ENCODE peak calls at places on chromosomes 6 and 20, in ten cellular contexts. Y is breast epithelium, P is tibial nerve, T is heart left ventricle, H is sigmoid colon, S is GM12892, D is ovary, E is upper lobe of left lung, U is adrenal gland, Q is NB4. I is an unnamed sample.
A peak's percentile ranks its signal among the peaks of the same experiment; 100 is the strongest.

GRCh38 chr6:157223486-157223885 is 99.8 kb downstream of the TMEM242 start:
- DNase-seq in Y (peak; percentile 31), P (no peak), T (no peak), H (no peak), S (no peak), D (no peak), E (no peak), U (no peak), Q (peak; percentile 74), I (no peak)

GRCh38 chr6:158771399-158772158 is 47.6 kb downstream of the EZR start:
- DNase-seq in Y (no peak), P (no peak), T (no peak), H (no peak), S (no peak), D (no peak), E (no peak), U (no peak), Q (no peak), I (no peak)

GRCh38 chr20:8492182-8492581 is 360.1 kb downstream of the PLCB1 start:
- DNase-seq in Y (no peak), P (no peak), T (no peak), H (no peak), S (no peak), D (no peak), E (no peak), U (no peak), Q (no peak), I (no peak)

GRCh38 chr20:1848378-1848777 is 46.8 kb upstream of the SIRPA start:
- DNase-seq in Y (no peak), P (no peak), T (no peak), H (no peak), S (no peak), D (no peak), E (no peak), U (no peak), Q (no peak), I (no peak)

GRCh38 chr20:504632-505075 is 38.9 kb downstream of the CSNK2A1 start:
- DNase-seq in Y (no peak), P (no peak), T (no peak), H (no peak), S (no peak), D (no peak), E (no peak), U (no peak), Q (no peak), I (no peak)

GRCh38 chr6:17484201-17484606 is 90.8 kb downstream of the CAP2 start:
- DNase-seq in Y (no peak), P (no peak), T (peak; percentile 41), H (no peak), S (no peak), D (no peak), E (no peak), U (no peak), Q (no peak), I (no peak)

GRCh38 chr20:24742989-24743388 is 206.1 kb upstream of the CST7 start:
- DNase-seq in Y (no peak), P (no peak), T (no peak), H (no peak), S (no peak), D (no peak), E (no peak), U (no peak), Q (no peak), I (no peak)

GRCh38 chr20:9507544-9508239 is 6.7 kb upstream of the LAMP5 start:
- DNase-seq in Y (no peak), P (no peak), T (no peak), H (no peak), S (no peak), D (no peak), E (no peak), U (no peak), Q (no peak), I (no peak)

GRCh38 chr6:53752856-53753255 is 41.9 kb upstream of the LRRC1 start:
- DNase-seq in Y (no peak), P (no peak), T (no peak), H (no peak), S (no peak), D (no peak), E (no peak), U (no peak), Q (no peak), I (no peak)

GRCh38 chr6:105273589-105273988 is 93.8 kb upstream of the POPDC3 start:
- DNase-seq in Y (no peak), P (no peak), T (no peak), H (no peak), S (no peak), D (no peak), E (no peak), U (no peak), Q (no peak), I (no peak)

DNA sequence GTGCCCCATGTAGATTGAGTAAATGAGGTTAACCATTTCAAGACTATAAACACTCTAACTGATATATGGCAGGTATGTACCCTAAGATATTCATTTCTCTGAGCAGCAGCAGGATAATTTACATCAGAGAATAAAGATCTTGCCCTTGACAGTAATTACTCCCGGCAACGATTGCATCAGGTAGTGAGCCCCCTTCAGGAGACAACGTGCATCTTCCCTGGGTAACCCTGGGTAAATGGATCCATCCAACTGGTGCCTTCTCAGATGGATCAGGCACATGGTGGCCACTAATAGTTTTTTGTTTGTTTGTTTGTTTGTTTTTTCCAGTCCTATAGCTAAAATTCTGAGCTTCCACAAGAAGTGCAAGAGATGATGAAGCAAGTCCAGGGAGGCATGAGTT is 469.4 kb upstream of the SLC35B3 start:
- DNase-seq in Y (no peak), P (no peak), T (no peak), H (no peak), S (no peak), D (no peak), E (no peak), U (no peak), Q (peak; percentile 42), I (no peak)
- TF ChIP-seq POLR2A in Y (no peak), P (no peak), T (no peak), H (no peak), S (no peak), D (no peak), E (no peak), U (no peak), Q (no peak), I (no peak)

GRCh38 chr6:114421219-114421618 is 78.4 kb upstream of the HS3ST5 start:
- DNase-seq in Y (no peak), P (no peak), T (no peak), H (no peak), S (no peak), D (no peak), E (no peak), U (no peak), Q (no peak), I (no peak)
- TF ChIP-seq POLR2A in Y (no peak), P (no peak), T (no peak), H (no peak), S (no peak), D (no peak), E (no peak), U (no peak), Q (no peak), I (no peak)

DNA sequence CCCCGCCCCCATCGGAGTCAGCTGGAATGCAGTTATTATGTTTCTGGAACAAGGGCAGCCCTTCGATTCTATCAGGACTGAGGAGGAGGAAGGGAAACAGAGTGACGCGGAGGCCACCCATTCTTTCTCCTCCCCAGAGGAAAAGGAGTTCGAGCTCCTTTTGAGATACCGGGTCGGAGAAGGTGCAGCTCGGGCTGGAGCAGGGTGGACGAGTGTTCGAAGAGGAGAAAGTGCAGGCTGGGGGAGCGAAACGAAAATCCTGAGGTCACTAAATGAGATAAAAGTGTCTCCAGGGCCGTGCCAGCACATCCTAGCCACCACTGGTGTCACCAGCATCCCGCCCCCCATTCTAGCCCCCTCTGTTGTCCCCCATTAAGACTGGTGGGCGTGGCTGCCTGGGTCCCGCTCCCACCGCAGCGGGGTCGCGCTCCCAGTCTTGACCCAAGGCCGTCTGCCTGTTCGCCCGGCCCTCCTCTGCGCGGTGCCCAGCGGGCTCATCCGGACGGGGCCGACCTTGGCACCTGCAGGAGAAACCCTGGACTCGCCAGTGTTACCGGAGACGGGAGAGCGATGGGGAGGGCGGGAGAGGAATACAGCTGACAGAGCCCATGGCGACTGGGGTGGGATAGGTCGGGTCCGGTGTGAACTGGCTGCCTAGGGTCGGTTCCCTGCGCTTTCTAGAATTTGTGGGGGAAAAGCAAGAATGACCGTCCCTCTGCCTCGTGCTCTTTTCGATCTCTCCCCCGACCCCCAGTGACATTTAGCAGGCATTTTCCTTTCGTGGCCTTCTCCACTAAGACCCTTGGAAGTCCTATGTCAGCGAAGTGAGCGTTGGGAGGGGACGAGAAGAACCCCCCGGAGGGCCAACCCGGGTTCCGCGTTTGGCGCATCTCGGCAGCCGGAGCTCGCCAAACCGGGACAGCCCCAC is 16.2 kb downstream of the FOXA2 start:
- DNase-seq in Y (no peak), P (no peak), T (no peak), H (no peak), S (no peak), D (no peak), E (peak; percentile 57), U (no peak), Q (no peak), I (no peak)
- TF ChIP-seq POLR2A in Y (no peak), P (no peak), T (no peak), H (no peak), S (no peak), D (no peak), E (no peak), U (no peak), Q (no peak), I (no peak)

GRCh38 chr20:46903256-46903655 is 8.6 kb downstream of the EYA2 start:
- DNase-seq in Y (no peak), P (no peak), T (no peak), H (no peak), S (no peak), D (no peak), E (no peak), U (no peak), Q (no peak), I (no peak)

GRCh38 chr20:46900068-46900467 is 5.4 kb downstream of the EYA2 start:
- DNase-seq in Y (no peak), P (no peak), T (no peak), H (no peak), S (no peak), D (no peak), E (no peak), U (no peak), Q (peak; percentile 7), I (no peak)

GRCh38 chr20:46900826-46901225 is 6.2 kb downstream of the EYA2 start:
- DNase-seq in Y (no peak), P (no peak), T (no peak), H (no peak), S (no peak), D (no peak), E (no peak), U (no peak), Q (no peak), I (no peak)

GRCh38 chr20:46899619-46900018 is 5.0 kb downstream of the EYA2 start:
- DNase-seq in Y (no peak), P (no peak), T (no peak), H (no peak), S (no peak), D (no peak), E (no peak), U (no peak), Q (no peak), I (no peak)

DNA sequence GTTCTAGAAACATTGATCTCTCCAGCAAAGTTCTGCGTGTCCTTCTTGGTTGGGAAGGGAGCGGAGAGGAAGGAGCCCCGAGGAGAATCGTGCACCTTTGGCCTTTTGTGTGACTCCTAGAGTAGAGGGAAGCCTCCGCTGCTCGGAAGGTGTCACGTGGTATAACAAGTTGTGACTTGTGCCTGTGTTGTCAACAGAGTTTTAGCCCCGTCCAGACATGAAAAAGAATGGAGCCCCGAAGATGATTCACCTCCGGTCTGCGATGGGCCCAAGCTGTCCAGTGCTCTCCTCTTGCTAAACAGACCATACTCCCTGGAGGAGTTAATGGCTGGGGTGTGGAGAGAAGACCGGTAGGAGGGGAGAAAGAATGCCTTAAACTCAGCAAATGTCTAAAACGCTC is 7.0 kb downstream of the EYA2 start:
- DNase-seq in Y (no peak), P (no peak), T (no peak), H (no peak), S (no peak), D (no peak), E (no peak), U (no peak), Q (no peak), I (no peak)
- TF ChIP-seq POLR2A in Y (no peak), P (no peak), T (no peak), H (no peak), S (no peak), D (no peak), E (no peak), U (no peak), Q (no peak), I (no peak)